ENCODE peak calls at places on chromosome X, in four cellular contexts. One of them, this sample, is unnamed.

GRCh38 chrX:130834830-130835229 is 68.2 kb downstream of the ENOX2 start:
- DNase-seq in GM12891: no peak
- DNase-seq in K562: no peak
- DNase-seq in HepG2: no peak
- DNase-seq in this sample: no peak

GRCh38 chrX:7985568-7985967 is 58.4 kb upstream of the PNPLA4 start:
- DNase-seq in HepG2: no peak
- DNase-seq in K562: no peak
- DNase-seq in GM12891: no peak
- DNase-seq in this sample: no peak

GRCh38 chrX:71256051-71256450 is 2.1 kb upstream of the ZMYM3 start:
- DNase-seq in HepG2: no peak
- DNase-seq in K562: no peak
- DNase-seq in GM12891: no peak
- DNase-seq in this sample: no peak

GRCh38 chrX:123835661-123836371 is 24.0 kb upstream of the XIAP start:
- DNase-seq in GM12891: no peak
- DNase-seq in K562: no peak
- DNase-seq in HepG2: no peak
- DNase-seq in this sample: no peak

GRCh38 chrX:37350034-37350365 is 836 bp downstream of the PRRG1 start:
- DNase-seq in GM12891: no peak
- DNase-seq in HepG2: peak
- DNase-seq in K562: no peak
- DNase-seq in this sample: no peak

GRCh38 chrX:69615779-69616519 is at the start of gene EDA:
- DNase-seq in HepG2: peak
- DNase-seq in K562: peak
- DNase-seq in GM12891: no peak
- DNase-seq in this sample: peak

GRCh38 chrX:27679281-27679680 is 89.1 kb downstream of the DCAF8L2 start:
- DNase-seq in K562: no peak
- DNase-seq in HepG2: no peak
- DNase-seq in GM12891: no peak
- DNase-seq in this sample: no peak

GRCh38 chrX:114071412-114071811 is 512.5 kb upstream of the HTR2C start:
- DNase-seq in GM12891: no peak
- DNase-seq in HepG2: no peak
- DNase-seq in K562: no peak
- DNase-seq in this sample: no peak

GRCh38 chrX:52811065-52811625 is at the start of gene XAGE5:
- DNase-seq in HepG2: no peak
- DNase-seq in K562: no peak
- DNase-seq in GM12891: no peak
- DNase-seq in this sample: no peak

GRCh38 chrX:13923845-13924244 is 105.8 kb downstream of the GEMIN8 start:
- DNase-seq in GM12891: no peak
- DNase-seq in HepG2: no peak
- DNase-seq in K562: no peak
- DNase-seq in this sample: no peak

GRCh38 chrX:16711219-16712115 is 1.0 kb downstream of the CTPS2 start:
- DNase-seq in HepG2: peak
- DNase-seq in K562: peak
- DNase-seq in GM12891: peak
- DNase-seq in this sample: peak

GRCh38 chrX:48698306-48698705 is 1.8 kb downstream of the SUV39H1 start:
- DNase-seq in HepG2: no peak
- DNase-seq in K562: no peak
- DNase-seq in GM12891: no peak
- DNase-seq in this sample: no peak

GRCh38 chrX:113586281-113586898 is 745.8 kb upstream of the AMOT start:
- DNase-seq in HepG2: no peak
- DNase-seq in GM12891: no peak
- DNase-seq in K562: no peak
- DNase-seq in this sample: no peak

GRCh38 chrX:68084765-68085164 is 348.5 kb downstream of the OPHN1 start:
- DNase-seq in HepG2: no peak
- DNase-seq in K562: no peak
- DNase-seq in GM12891: no peak
- DNase-seq in this sample: no peak

GRCh38 chrX:67604979-67605703 is 61.3 kb downstream of the AR start:
- DNase-seq in HepG2: no peak
- DNase-seq in K562: no peak
- DNase-seq in GM12891: no peak
- DNase-seq in this sample: no peak

GRCh38 chrX:129717902-129718301 is 20.9 kb upstream of the XPNPEP2 start:
- DNase-seq in GM12891: no peak
- DNase-seq in K562: no peak
- DNase-seq in HepG2: no peak
- DNase-seq in this sample: no peak

GRCh38 chrX:8845060-8845459 is 43.9 kb upstream of the FAM9A start:
- DNase-seq in K562: no peak
- DNase-seq in HepG2: no peak
- DNase-seq in GM12891: no peak
- DNase-seq in this sample: no peak

GRCh38 chrX:120000490-120001246 is 57.1 kb upstream of the NKAP start:
- DNase-seq in K562: no peak
- DNase-seq in GM12891: no peak
- DNase-seq in HepG2: no peak
- DNase-seq in this sample: no peak

GRCh38 chrX:46788902-46789301 is 30.0 kb upstream of the SLC9A7 start:
- DNase-seq in HepG2: no peak
- DNase-seq in GM12891: no peak
- DNase-seq in K562: no peak
- DNase-seq in this sample: no peak

GRCh38 chrX:50161143-50161542 is 39.7 kb downstream of the AKAP4 start:
- DNase-seq in HepG2: no peak
- DNase-seq in K562: no peak
- DNase-seq in GM12891: no peak
- DNase-seq in this sample: no peak

GRCh38 chrX:38189431-38190128 is 31.1 kb downstream of the SRPX start:
- DNase-seq in K562: no peak
- DNase-seq in GM12891: no peak
- DNase-seq in HepG2: no peak
- DNase-seq in this sample: no peak

GRCh38 chrX:139720136-139720535 is 12.2 kb upstream of the MCF2 start:
- DNase-seq in HepG2: peak
- DNase-seq in K562: no peak
- DNase-seq in GM12891: no peak
- DNase-seq in this sample: no peak

GRCh38 chrX:36214924-36215323 is 295.4 kb downstream of the CFAP47 start:
- DNase-seq in K562: no peak
- DNase-seq in HepG2: no peak
- DNase-seq in GM12891: no peak
- DNase-seq in this sample: no peak

GRCh38 chrX:119880076-119880475 is 8.4 kb downstream of the NDUFA1 start:
- DNase-seq in K562: no peak
- DNase-seq in HepG2: no peak
- DNase-seq in GM12891: no peak
- DNase-seq in this sample: no peak

GRCh38 chrX:134885336-134886016 is 105.3 kb upstream of the SMIM10 start:
- DNase-seq in GM12891: no peak
- DNase-seq in K562: no peak
- DNase-seq in HepG2: peak
- DNase-seq in this sample: no peak

GRCh38 chrX:30196322-30196721 is 19.0 kb upstream of the MAGEB2 start:
- DNase-seq in K562: peak
- DNase-seq in GM12891: no peak
- DNase-seq in HepG2: no peak
- DNase-seq in this sample: no peak

GRCh38 chrX:134026732-134027311 is 41.4 kb upstream of the GPC3 start:
- DNase-seq in GM12891: no peak
- DNase-seq in HepG2: peak
- DNase-seq in K562: peak
- DNase-seq in this sample: no peak

GRCh38 chrX:23333842-23334535 is 660 bp upstream of the PTCHD1 start:
- DNase-seq in K562: no peak
- DNase-seq in HepG2: no peak
- DNase-seq in GM12891: no peak
- DNase-seq in this sample: no peak
- TF ChIP-seq POLR2AphosphoS5 in K562: no peak
- TF ChIP-seq POLR2AphosphoS5 in HepG2: no peak
- TF ChIP-seq POLR2AphosphoS5 in GM12891: no peak
- TF ChIP-seq POLR2AphosphoS5 in this sample: no peak

GRCh38 chrX:132488819-132489255 is at the start of gene MBNL3:
- DNase-seq in HepG2: peak
- DNase-seq in K562: no peak
- DNase-seq in GM12891: no peak
- DNase-seq in this sample: peak
- TF ChIP-seq POLR2A in HepG2: no peak
- TF ChIP-seq POLR2A in K562: no peak
- TF ChIP-seq POLR2A in GM12891: peak
- TF ChIP-seq POLR2A in this sample: peak

GRCh38 chrX:39577976-39578962 is 519.5 kb downstream of the BCOR start:
- DNase-seq in K562: no peak
- DNase-seq in HepG2: no peak
- DNase-seq in GM12891: peak
- DNase-seq in this sample: peak
- TF ChIP-seq TAF1 in K562: no peak
- TF ChIP-seq TAF1 in HepG2: no peak
- TF ChIP-seq TAF1 in GM12891: no peak
- TF ChIP-seq TAF1 in this sample: no peak

GRCh38 chrX:150007356-150007755 is 69.1 kb upstream of the EOLA2 start:
- DNase-seq in GM12891: no peak
- DNase-seq in K562: no peak
- DNase-seq in HepG2: no peak
- DNase-seq in this sample: no peak
- TF ChIP-seq POLR2AphosphoS5 in GM12891: no peak
- TF ChIP-seq POLR2AphosphoS5 in K562: no peak
- TF ChIP-seq POLR2AphosphoS5 in HepG2: no peak
- TF ChIP-seq POLR2AphosphoS5 in this sample: no peak